ENCODE peak calls at places on chromosomes 11 and 22, in five cellular contexts. One of them, this sample, is unnamed.
A peak's percentile ranks its signal among the peaks of the same experiment; 100 is the strongest.

GRCh38 chr11:19816817-19817216 is 104.2 kb downstream of the NAV2 start:
- DNase-seq in mesenchymal stem cell: no peak
- DNase-seq in neuronal stem cell: no peak
- DNase-seq in H9: peak; percentile 53
- DNase-seq in H1: no peak
- DNase-seq in this sample: no peak

GRCh38 chr22:38835888-38836301 is 7.9 kb downstream of the NPTXR start:
- DNase-seq in mesenchymal stem cell: peak; percentile 7
- DNase-seq in neuronal stem cell: no peak
- DNase-seq in H9: no peak
- DNase-seq in H1: no peak
- DNase-seq in this sample: peak; percentile 69

GRCh38 chr11:61505106-61505505 is 3.4 kb upstream of the LRRC10B start:
- DNase-seq in mesenchymal stem cell: no peak
- DNase-seq in neuronal stem cell: no peak
- DNase-seq in H9: no peak
- DNase-seq in H1: no peak
- DNase-seq in this sample: no peak

GRCh38 chr11:107859459-107860239 is 1.1 kb upstream of the SLC35F2 start:
- DNase-seq in mesenchymal stem cell: peak; percentile 25
- DNase-seq in neuronal stem cell: no peak
- DNase-seq in H9: peak; percentile 50
- DNase-seq in H1: no peak
- DNase-seq in this sample: no peak

GRCh38 chr11:45858751-45859398 is 11.6 kb downstream of the CRY2 start:
- DNase-seq in mesenchymal stem cell: no peak
- DNase-seq in neuronal stem cell: no peak
- DNase-seq in H9: no peak
- DNase-seq in H1: no peak
- DNase-seq in this sample: no peak

GRCh38 chr11:62542750-62543567 is 3.6 kb downstream of the AHNAK start:
- DNase-seq in mesenchymal stem cell: peak; percentile 77
- DNase-seq in neuronal stem cell: peak; percentile 76
- DNase-seq in H9: peak; percentile 86
- DNase-seq in H1: no peak
- DNase-seq in this sample: peak; percentile 70

GRCh38 chr22:29314074-29314473 is 1.4 kb downstream of the RASL10A start:
- DNase-seq in mesenchymal stem cell: no peak
- DNase-seq in neuronal stem cell: no peak
- DNase-seq in H9: no peak
- DNase-seq in H1: no peak
- DNase-seq in this sample: no peak

GRCh38 chr22:32325811-32326237 is 31.8 kb upstream of the RFPL3 start:
- DNase-seq in mesenchymal stem cell: no peak
- DNase-seq in neuronal stem cell: no peak
- DNase-seq in H9: peak; percentile 81
- DNase-seq in H1: no peak
- DNase-seq in this sample: no peak

GRCh38 chr11:69860244-69860643 is 41.0 kb upstream of the FGF3 start:
- DNase-seq in mesenchymal stem cell: no peak
- DNase-seq in neuronal stem cell: no peak
- DNase-seq in H9: no peak
- DNase-seq in H1: no peak
- DNase-seq in this sample: no peak

GRCh38 chr11:1649021-1649420 is 19.4 kb downstream of the KRTAP5-5 start:
- DNase-seq in mesenchymal stem cell: no peak
- DNase-seq in neuronal stem cell: no peak
- DNase-seq in H9: no peak
- DNase-seq in H1: no peak
- DNase-seq in this sample: no peak

GRCh38 chr11:123856444-123856843 is 29.0 kb downstream of the TMEM225 start:
- DNase-seq in mesenchymal stem cell: no peak
- DNase-seq in neuronal stem cell: no peak
- DNase-seq in H9: no peak
- DNase-seq in H1: no peak
- DNase-seq in this sample: no peak

GRCh38 chr11:14418801-14419417 is 59.9 kb upstream of the RRAS2 start:
- DNase-seq in mesenchymal stem cell: no peak
- DNase-seq in neuronal stem cell: no peak
- DNase-seq in H9: peak; percentile 66
- DNase-seq in H1: no peak
- DNase-seq in this sample: peak; percentile 25

GRCh38 chr11:32466279-32466915 is 31.1 kb upstream of the WT1 start:
- DNase-seq in mesenchymal stem cell: peak; percentile 14
- DNase-seq in neuronal stem cell: no peak
- DNase-seq in H9: no peak
- DNase-seq in H1: no peak
- DNase-seq in this sample: no peak

GRCh38 chr11:132114185-132114584 is 743.8 kb downstream of the NTM start:
- DNase-seq in mesenchymal stem cell: no peak
- DNase-seq in neuronal stem cell: no peak
- DNase-seq in H9: peak; percentile 77
- DNase-seq in H1: no peak
- DNase-seq in this sample: peak; percentile 25

GRCh38 chr11:63907808-63908530 is 9.0 kb downstream of the RCOR2 start:
- DNase-seq in mesenchymal stem cell: no peak
- DNase-seq in neuronal stem cell: no peak
- DNase-seq in H9: peak; percentile 79
- DNase-seq in H1: no peak
- DNase-seq in this sample: no peak

GRCh38 chr11:107018902-107019493 is 722 bp upstream of the GUCY1A2 start:
- DNase-seq in mesenchymal stem cell: peak; percentile 87
- DNase-seq in neuronal stem cell: peak; percentile 71
- DNase-seq in H9: peak; percentile 90
- DNase-seq in H1: no peak
- DNase-seq in this sample: peak; percentile 61

GRCh38 chr11:63165710-63166310 is 21.8 kb upstream of the SLC22A24 start:
- DNase-seq in mesenchymal stem cell: no peak
- DNase-seq in neuronal stem cell: no peak
- DNase-seq in H9: no peak
- DNase-seq in H1: no peak
- DNase-seq in this sample: no peak

GRCh38 chr22:36863979-36864378 is 3.2 kb downstream of the NCF4 start:
- DNase-seq in mesenchymal stem cell: no peak
- DNase-seq in neuronal stem cell: no peak
- DNase-seq in H9: no peak
- DNase-seq in H1: no peak
- DNase-seq in this sample: no peak

GRCh38 chr22:18068381-18068988 is 9.3 kb upstream of the PEX26 start:
- DNase-seq in mesenchymal stem cell: no peak
- DNase-seq in neuronal stem cell: no peak
- DNase-seq in H9: no peak
- DNase-seq in H1: no peak
- DNase-seq in this sample: peak; percentile 44

GRCh38 chr11:28836285-28837081 is 728.3 kb downstream of the METTL15 start:
- DNase-seq in mesenchymal stem cell: peak; percentile 86
- DNase-seq in neuronal stem cell: peak; percentile 26
- DNase-seq in H9: no peak
- DNase-seq in H1: no peak
- DNase-seq in this sample: peak; percentile 99

GRCh38 chr22:40610329-40610850 is 26.1 kb downstream of the MRTFA start:
- DNase-seq in mesenchymal stem cell: no peak
- DNase-seq in neuronal stem cell: no peak
- DNase-seq in H9: no peak
- DNase-seq in H1: no peak
- DNase-seq in this sample: no peak

GRCh38 chr22:25448435-25449051 is 115.9 kb upstream of the GRK3 start:
- DNase-seq in mesenchymal stem cell: peak; percentile 55
- DNase-seq in neuronal stem cell: no peak
- DNase-seq in H9: no peak
- DNase-seq in H1: no peak
- DNase-seq in this sample: peak; percentile 47

GRCh38 chr11:93031386-93031785 is 61.9 kb downstream of the MTNR1B start:
- DNase-seq in mesenchymal stem cell: no peak
- DNase-seq in neuronal stem cell: no peak
- DNase-seq in H9: peak; percentile 61
- DNase-seq in H1: peak; percentile 53
- DNase-seq in this sample: peak; percentile 82

GRCh38 chr11:17765381-17766359 is 31.1 kb downstream of the KCNC1 start:
- DNase-seq in mesenchymal stem cell: no peak
- DNase-seq in neuronal stem cell: peak; percentile 76
- DNase-seq in H9: no peak
- DNase-seq in H1: no peak
- DNase-seq in this sample: peak; percentile 17

GRCh38 chr11:7436657-7437056 is 48.6 kb upstream of the OLFML1 start:
- DNase-seq in mesenchymal stem cell: no peak
- DNase-seq in neuronal stem cell: no peak
- DNase-seq in H9: no peak
- DNase-seq in H1: no peak
- DNase-seq in this sample: no peak

GRCh38 chr11:14422052-14422813 is 63.2 kb upstream of the RRAS2 start:
- DNase-seq in mesenchymal stem cell: peak; percentile 96
- DNase-seq in neuronal stem cell: peak; percentile 57
- DNase-seq in H9: peak; percentile 90
- DNase-seq in H1: peak; percentile 90
- DNase-seq in this sample: peak; percentile 100

GRCh38 chr11:33801821-33802413 is 27.6 kb upstream of the FBXO3 start:
- DNase-seq in mesenchymal stem cell: no peak
- DNase-seq in neuronal stem cell: peak; percentile 26
- DNase-seq in H9: no peak
- DNase-seq in H1: no peak
- DNase-seq in this sample: no peak

GRCh38 chr11:69436041-69436982 is 45.2 kb upstream of the LINC01488 start:
- DNase-seq in mesenchymal stem cell: no peak
- DNase-seq in neuronal stem cell: no peak
- DNase-seq in H9: no peak
- DNase-seq in H1: no peak
- DNase-seq in this sample: no peak

GRCh38 chr11:69010964-69011623 is 2.0 kb downstream of the MRGPRF start:
- DNase-seq in mesenchymal stem cell: peak; percentile 78
- DNase-seq in neuronal stem cell: peak; percentile 67
- DNase-seq in H9: peak; percentile 84
- DNase-seq in H1: peak; percentile 38
- DNase-seq in this sample: peak; percentile 77

GRCh38 chr22:42170946-42171345 is 40.3 kb upstream of the CYP2D6 start:
- DNase-seq in mesenchymal stem cell: no peak
- DNase-seq in neuronal stem cell: no peak
- DNase-seq in H9: no peak
- DNase-seq in H1: no peak
- DNase-seq in this sample: no peak

GRCh38 chr22:42173183-42173926 is 42.7 kb upstream of the CYP2D6 start:
- DNase-seq in mesenchymal stem cell: peak; percentile 41
- DNase-seq in neuronal stem cell: no peak
- DNase-seq in H9: no peak
- DNase-seq in H1: no peak
- DNase-seq in this sample: no peak

GRCh38 chr22:42171417-42171816 is 40.8 kb upstream of the CYP2D6 start:
- DNase-seq in mesenchymal stem cell: no peak
- DNase-seq in neuronal stem cell: no peak
- DNase-seq in H9: no peak
- DNase-seq in H1: no peak
- DNase-seq in this sample: no peak

GRCh38 chr22:42172385-42173172 is 42.0 kb upstream of the CYP2D6 start:
- DNase-seq in mesenchymal stem cell: no peak
- DNase-seq in neuronal stem cell: no peak
- DNase-seq in H9: no peak
- DNase-seq in H1: no peak
- DNase-seq in this sample: peak; percentile 58

DNA sequence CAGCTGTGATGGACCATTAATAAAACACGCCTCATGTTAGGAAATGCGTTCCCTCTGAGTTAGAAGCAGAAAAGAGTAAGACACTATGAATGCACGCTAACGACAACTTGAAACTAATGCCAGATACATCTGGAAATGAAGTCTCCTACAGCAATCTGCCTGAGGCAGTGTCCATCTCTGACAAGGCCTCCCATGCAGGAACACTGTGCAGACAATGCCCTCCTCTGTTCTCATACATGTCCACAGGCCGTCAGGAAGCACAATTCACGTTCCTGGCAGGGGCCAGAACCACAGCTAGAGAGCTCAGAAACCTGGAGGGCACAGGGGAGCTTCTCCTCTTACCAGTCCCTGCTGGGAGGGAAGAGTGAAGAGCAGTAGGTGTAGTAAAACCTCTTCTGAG is 41.3 kb upstream of the CYP2D6 start:
- DNase-seq in mesenchymal stem cell: no peak
- DNase-seq in neuronal stem cell: no peak
- DNase-seq in H9: no peak
- DNase-seq in H1: no peak
- DNase-seq in this sample: no peak
- H2AK5ac ChIP-seq in mesenchymal stem cell: no peak overlapping the region
- H2AK5ac ChIP-seq in neuronal stem cell: no peak overlapping the region
- H2AK5ac ChIP-seq in H9: no peak overlapping the region
- H2AK5ac ChIP-seq in H1: no peak overlapping the region
- H2AK5ac ChIP-seq in this sample: no peak overlapping the region

GRCh38 chr22:23180893-23181762 is 819 bp downstream of the BCR start:
- DNase-seq in mesenchymal stem cell: no peak
- DNase-seq in neuronal stem cell: no peak
- DNase-seq in H9: no peak
- DNase-seq in H1: no peak
- DNase-seq in this sample: no peak
- H2AK5ac ChIP-seq in mesenchymal stem cell: no peak overlapping the region
- H2AK5ac ChIP-seq in neuronal stem cell: peak overlapping the region; percentile 97
- H2AK5ac ChIP-seq in H9: no peak overlapping the region
- H2AK5ac ChIP-seq in H1: no peak overlapping the region
- H2AK5ac ChIP-seq in this sample: peak overlapping the region; percentile 67

GRCh38 chr11:21460082-21460481 is 732.8 kb upstream of the ANO5 start:
- DNase-seq in mesenchymal stem cell: no peak
- DNase-seq in neuronal stem cell: no peak
- DNase-seq in H9: no peak
- DNase-seq in H1: no peak
- DNase-seq in this sample: no peak

GRCh38 chr11:21470521-21470920 is 722.4 kb upstream of the ANO5 start:
- DNase-seq in mesenchymal stem cell: no peak
- DNase-seq in neuronal stem cell: no peak
- DNase-seq in H9: no peak
- DNase-seq in H1: no peak
- DNase-seq in this sample: no peak

GRCh38 chr11:21464601-21465193 is 728.2 kb upstream of the ANO5 start:
- DNase-seq in mesenchymal stem cell: no peak
- DNase-seq in neuronal stem cell: no peak
- DNase-seq in H9: no peak
- DNase-seq in H1: no peak
- DNase-seq in this sample: no peak

GRCh38 chr11:21465920-21466319 is 727.0 kb upstream of the ANO5 start:
- DNase-seq in mesenchymal stem cell: no peak
- DNase-seq in neuronal stem cell: no peak
- DNase-seq in H9: no peak
- DNase-seq in H1: no peak
- DNase-seq in this sample: no peak

GRCh38 chr11:21465203-21465602 is 727.7 kb upstream of the ANO5 start:
- DNase-seq in mesenchymal stem cell: no peak
- DNase-seq in neuronal stem cell: no peak
- DNase-seq in H9: no peak
- DNase-seq in H1: no peak
- DNase-seq in this sample: no peak
- H2AK5ac ChIP-seq in mesenchymal stem cell: no peak overlapping the region
- H2AK5ac ChIP-seq in neuronal stem cell: no peak overlapping the region
- H2AK5ac ChIP-seq in H9: no peak overlapping the region
- H2AK5ac ChIP-seq in H1: no peak overlapping the region
- H2AK5ac ChIP-seq in this sample: no peak overlapping the region

GRCh38 chr22:49535126-49535525 is 292.5 kb downstream of the BRD1 start:
- DNase-seq in mesenchymal stem cell: no peak
- DNase-seq in neuronal stem cell: no peak
- DNase-seq in H9: peak; percentile 20
- DNase-seq in H1: no peak
- DNase-seq in this sample: no peak
- H2AK5ac ChIP-seq in mesenchymal stem cell: no peak overlapping the region
- H2AK5ac ChIP-seq in neuronal stem cell: peak overlapping the region; percentile 72
- H2AK5ac ChIP-seq in H9: no peak overlapping the region
- H2AK5ac ChIP-seq in H1: peak overlapping the region; percentile 82
- H2AK5ac ChIP-seq in this sample: no peak overlapping the region

This sample was measured in IMR-90.